ENCODE peak calls at places on chromosomes 4 and X, in seven cellular contexts. One of them, this sample, is unnamed.

GRCh38 chr4:16505726-16506125 is 279.5 kb upstream of the TAPT1 start:
- DNase-seq in lower leg skin: no peak
- DNase-seq in HCT116: no peak
- DNase-seq in right lobe of liver: no peak
- DNase-seq in upper lobe of left lung: no peak
- DNase-seq in fibroblast of villous mesenchyme: peak
- DNase-seq in GM10248: no peak
- DNase-seq in this sample: no peak

GRCh38 chr4:71426381-71427042 is 87.7 kb downstream of the SLC4A4 start:
- DNase-seq in lower leg skin: no peak
- DNase-seq in GM10248: no peak
- DNase-seq in upper lobe of left lung: no peak
- DNase-seq in HCT116: no peak
- DNase-seq in fibroblast of villous mesenchyme: peak
- DNase-seq in right lobe of liver: no peak
- DNase-seq in this sample: no peak

GRCh38 chr4:157314906-157315305 is 94.4 kb downstream of the GRIA2 start:
- DNase-seq in lower leg skin: no peak
- DNase-seq in HCT116: no peak
- DNase-seq in upper lobe of left lung: no peak
- DNase-seq in GM10248: no peak
- DNase-seq in right lobe of liver: no peak
- DNase-seq in fibroblast of villous mesenchyme: no peak
- DNase-seq in this sample: no peak

GRCh38 chrX:74179071-74179470 is 124.9 kb upstream of the ZCCHC13 start:
- DNase-seq in fibroblast of villous mesenchyme: peak
- DNase-seq in lower leg skin: no peak
- DNase-seq in HCT116: no peak
- DNase-seq in GM10248: no peak
- DNase-seq in upper lobe of left lung: no peak
- DNase-seq in right lobe of liver: no peak
- DNase-seq in this sample: no peak

GRCh38 chr4:54224960-54225670 is 4.0 kb upstream of the PDGFRA start:
- DNase-seq in lower leg skin: no peak
- DNase-seq in GM10248: no peak
- DNase-seq in fibroblast of villous mesenchyme: no peak
- DNase-seq in HCT116: no peak
- DNase-seq in upper lobe of left lung: no peak
- DNase-seq in right lobe of liver: no peak
- DNase-seq in this sample: no peak

GRCh38 chr4:1209821-1210220 is 37.4 kb upstream of the SPON2 start:
- DNase-seq in GM10248: no peak
- DNase-seq in upper lobe of left lung: peak
- DNase-seq in right lobe of liver: peak
- DNase-seq in HCT116: no peak
- DNase-seq in lower leg skin: no peak
- DNase-seq in fibroblast of villous mesenchyme: peak
- DNase-seq in this sample: no peak

GRCh38 chr4:71974681-71975080 is 57.1 kb upstream of the NPFFR2 start:
- DNase-seq in upper lobe of left lung: no peak
- DNase-seq in GM10248: no peak
- DNase-seq in HCT116: no peak
- DNase-seq in right lobe of liver: no peak
- DNase-seq in lower leg skin: no peak
- DNase-seq in fibroblast of villous mesenchyme: peak
- DNase-seq in this sample: peak

GRCh38 chrX:15816886-15817285 is 26.6 kb downstream of the ZRSR2 start:
- DNase-seq in right lobe of liver: no peak
- DNase-seq in HCT116: no peak
- DNase-seq in upper lobe of left lung: no peak
- DNase-seq in lower leg skin: no peak
- DNase-seq in fibroblast of villous mesenchyme: peak
- DNase-seq in GM10248: no peak
- DNase-seq in this sample: no peak

GRCh38 chrX:42495139-42495538 is 282.8 kb downstream of the PPP1R2C start:
- DNase-seq in upper lobe of left lung: no peak
- DNase-seq in lower leg skin: no peak
- DNase-seq in right lobe of liver: no peak
- DNase-seq in fibroblast of villous mesenchyme: no peak
- DNase-seq in GM10248: no peak
- DNase-seq in HCT116: no peak
- DNase-seq in this sample: peak

GRCh38 chr4:99749445-99750391 is 66.9 kb upstream of the DAPP1 start:
- DNase-seq in GM10248: no peak
- DNase-seq in upper lobe of left lung: no peak
- DNase-seq in lower leg skin: no peak
- DNase-seq in right lobe of liver: no peak
- DNase-seq in HCT116: no peak
- DNase-seq in fibroblast of villous mesenchyme: no peak
- DNase-seq in this sample: no peak

GRCh38 chr4:159216834-159217233 is 114.0 kb downstream of the RAPGEF2 start:
- DNase-seq in HCT116: no peak
- DNase-seq in lower leg skin: no peak
- DNase-seq in fibroblast of villous mesenchyme: no peak
- DNase-seq in upper lobe of left lung: no peak
- DNase-seq in right lobe of liver: no peak
- DNase-seq in GM10248: no peak
- DNase-seq in this sample: no peak

GRCh38 chr4:76704133-76704881 is 193.6 kb downstream of the SOWAHB start:
- DNase-seq in lower leg skin: no peak
- DNase-seq in fibroblast of villous mesenchyme: peak
- DNase-seq in HCT116: peak
- DNase-seq in GM10248: no peak
- DNase-seq in right lobe of liver: no peak
- DNase-seq in upper lobe of left lung: no peak
- DNase-seq in this sample: peak

GRCh38 chr4:128590773-128591172 is 218.7 kb upstream of the JADE1 start:
- DNase-seq in GM10248: no peak
- DNase-seq in HCT116: no peak
- DNase-seq in right lobe of liver: no peak
- DNase-seq in fibroblast of villous mesenchyme: no peak
- DNase-seq in lower leg skin: no peak
- DNase-seq in upper lobe of left lung: no peak
- DNase-seq in this sample: no peak

GRCh38 chrX:65723706-65724105 is 56.3 kb downstream of the MSN start:
- DNase-seq in GM10248: peak
- DNase-seq in HCT116: no peak
- DNase-seq in upper lobe of left lung: no peak
- DNase-seq in right lobe of liver: no peak
- DNase-seq in fibroblast of villous mesenchyme: peak
- DNase-seq in lower leg skin: no peak
- DNase-seq in this sample: no peak

GRCh38 chr4:71184195-71184781 is 154.5 kb upstream of the SLC4A4 start:
- DNase-seq in lower leg skin: peak
- DNase-seq in right lobe of liver: peak
- DNase-seq in GM10248: peak
- DNase-seq in fibroblast of villous mesenchyme: peak
- DNase-seq in upper lobe of left lung: no peak
- DNase-seq in HCT116: peak
- DNase-seq in this sample: peak

GRCh38 chrX:132533409-132533808 is 44.6 kb upstream of the MBNL3 start:
- DNase-seq in upper lobe of left lung: no peak
- DNase-seq in right lobe of liver: no peak
- DNase-seq in fibroblast of villous mesenchyme: peak
- DNase-seq in HCT116: no peak
- DNase-seq in GM10248: no peak
- DNase-seq in lower leg skin: no peak
- DNase-seq in this sample: no peak

GRCh38 chr4:140185725-140186124 is 31.7 kb upstream of the MAML3 start:
- DNase-seq in fibroblast of villous mesenchyme: no peak
- DNase-seq in HCT116: no peak
- DNase-seq in upper lobe of left lung: no peak
- DNase-seq in GM10248: no peak
- DNase-seq in lower leg skin: no peak
- DNase-seq in right lobe of liver: no peak
- DNase-seq in this sample: no peak

DNA sequence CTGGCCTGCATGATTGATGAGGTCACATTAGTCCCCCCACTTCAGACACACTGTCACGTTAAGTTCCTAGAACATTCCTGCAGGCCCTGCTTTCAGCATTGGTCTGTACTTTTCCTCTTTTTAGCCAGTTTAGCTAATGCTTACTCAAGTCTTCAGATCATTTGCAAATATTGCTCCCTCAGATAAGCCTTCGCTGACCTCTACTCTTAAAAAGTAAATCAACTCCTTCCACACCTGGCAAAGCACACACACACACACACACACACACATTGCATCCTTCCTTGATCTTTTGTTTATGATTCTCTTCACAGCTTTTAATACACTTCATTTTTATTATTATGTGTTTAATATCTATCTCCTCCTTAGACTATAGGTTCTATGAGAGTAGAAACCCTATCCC is 31.4 kb downstream of the PARM1 start:
- DNase-seq in fibroblast of villous mesenchyme: no peak
- DNase-seq in upper lobe of left lung: no peak
- DNase-seq in GM10248: no peak
- DNase-seq in HCT116: no peak
- DNase-seq in right lobe of liver: no peak
- DNase-seq in lower leg skin: no peak
- DNase-seq in this sample: no peak
- TF ChIP-seq CTCF in fibroblast of villous mesenchyme: no peak
- TF ChIP-seq CTCF in upper lobe of left lung: no peak
- TF ChIP-seq CTCF in GM10248: no peak
- TF ChIP-seq CTCF in HCT116: no peak
- TF ChIP-seq CTCF in right lobe of liver: no peak
- TF ChIP-seq CTCF in lower leg skin: no peak
- TF ChIP-seq CTCF in this sample: no peak

DNA sequence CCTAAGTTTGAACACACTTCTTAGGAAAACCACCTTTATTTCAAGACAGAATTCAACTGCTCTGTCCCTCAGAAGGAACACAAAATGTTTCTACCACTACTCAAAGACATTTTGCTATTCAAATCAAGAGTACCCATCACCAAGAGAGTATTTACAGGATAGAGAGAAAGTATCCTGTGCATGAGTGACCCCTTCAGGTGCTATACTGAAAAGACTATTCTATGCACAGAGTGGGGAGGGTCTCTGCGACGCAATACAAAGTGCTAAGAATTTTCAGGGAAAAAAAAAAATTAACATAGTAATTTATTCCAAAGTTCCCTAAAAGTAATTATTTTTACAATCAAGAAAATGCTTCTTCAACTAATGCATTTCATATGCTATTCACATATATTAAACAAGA is 346.4 kb upstream of the FAM241A start:
- DNase-seq in lower leg skin: no peak
- DNase-seq in right lobe of liver: no peak
- DNase-seq in HCT116: no peak
- DNase-seq in fibroblast of villous mesenchyme: no peak
- DNase-seq in upper lobe of left lung: no peak
- DNase-seq in GM10248: no peak
- DNase-seq in this sample: no peak
- TF ChIP-seq CTCF in lower leg skin: no peak
- TF ChIP-seq CTCF in right lobe of liver: peak
- TF ChIP-seq CTCF in HCT116: peak
- TF ChIP-seq CTCF in fibroblast of villous mesenchyme: peak
- TF ChIP-seq CTCF in upper lobe of left lung: no peak
- TF ChIP-seq CTCF in GM10248: no peak
- TF ChIP-seq CTCF in this sample: no peak

GRCh38 chr4:7393491-7394183 is 41.1 kb downstream of the PSAPL1 start:
- DNase-seq in fibroblast of villous mesenchyme: no peak
- DNase-seq in HCT116: no peak
- DNase-seq in GM10248: no peak
- DNase-seq in upper lobe of left lung: no peak
- DNase-seq in right lobe of liver: no peak
- DNase-seq in lower leg skin: no peak
- DNase-seq in this sample: no peak

GRCh38 chr4:7390906-7391636 is 43.7 kb downstream of the PSAPL1 start:
- DNase-seq in GM10248: no peak
- DNase-seq in fibroblast of villous mesenchyme: no peak
- DNase-seq in lower leg skin: no peak
- DNase-seq in HCT116: no peak
- DNase-seq in right lobe of liver: no peak
- DNase-seq in upper lobe of left lung: no peak
- DNase-seq in this sample: no peak

GRCh38 chr4:7391637-7392437 is 42.9 kb downstream of the PSAPL1 start:
- DNase-seq in upper lobe of left lung: no peak
- DNase-seq in GM10248: no peak
- DNase-seq in lower leg skin: no peak
- DNase-seq in right lobe of liver: peak
- DNase-seq in fibroblast of villous mesenchyme: no peak
- DNase-seq in HCT116: no peak
- DNase-seq in this sample: no peak

GRCh38 chr4:7394184-7394575 is 40.5 kb downstream of the PSAPL1 start:
- DNase-seq in lower leg skin: no peak
- DNase-seq in GM10248: no peak
- DNase-seq in HCT116: no peak
- DNase-seq in upper lobe of left lung: no peak
- DNase-seq in right lobe of liver: no peak
- DNase-seq in fibroblast of villous mesenchyme: no peak
- DNase-seq in this sample: no peak

DNA sequence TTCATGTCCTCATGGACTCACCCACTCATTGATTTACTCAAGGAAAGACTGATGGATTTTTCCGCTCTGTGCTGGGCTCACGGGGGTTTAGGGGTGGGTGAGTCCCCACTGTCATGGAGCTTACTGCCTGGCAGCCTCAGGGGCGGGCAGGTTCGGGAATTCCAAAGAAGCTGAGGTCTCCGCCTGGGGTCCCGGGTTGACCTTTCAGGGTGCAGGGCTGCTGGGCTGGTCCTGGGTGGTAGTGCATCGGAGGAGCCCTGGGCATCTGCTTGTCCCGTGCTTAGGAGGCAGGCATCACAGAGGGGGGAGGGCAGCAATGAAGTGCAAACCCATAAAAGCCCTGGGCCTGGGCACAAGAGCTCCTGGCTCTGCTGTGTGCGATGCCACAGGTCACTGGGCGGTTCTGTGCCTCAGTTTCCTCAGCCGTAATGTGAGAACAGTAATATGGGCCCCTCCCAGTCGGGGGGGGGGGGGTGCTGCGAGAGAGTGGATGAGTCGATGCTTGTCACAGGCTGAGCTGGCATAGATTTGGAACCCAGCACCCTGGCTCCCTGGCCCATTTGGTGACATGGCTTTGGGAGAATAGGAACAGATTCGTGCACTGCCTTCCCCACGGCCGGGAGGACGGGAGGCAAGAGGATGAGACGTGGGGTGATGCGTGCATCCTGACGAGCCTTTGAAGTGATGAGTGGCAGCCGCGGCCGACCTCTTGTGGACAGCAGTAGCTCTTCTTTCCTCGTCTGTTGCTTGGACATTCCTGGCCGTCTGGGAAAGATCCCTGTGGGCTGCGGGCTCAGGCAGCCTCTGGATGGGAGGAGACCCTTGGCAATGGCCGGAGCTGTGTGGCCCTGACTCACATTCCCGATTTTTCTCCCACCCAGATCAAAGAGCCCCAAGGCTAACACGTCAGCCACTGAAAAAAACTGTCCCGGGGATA is 42.0 kb downstream of the PSAPL1 start:
- DNase-seq in upper lobe of left lung: peak
- DNase-seq in HCT116: no peak
- DNase-seq in GM10248: no peak
- DNase-seq in fibroblast of villous mesenchyme: peak
- DNase-seq in right lobe of liver: peak
- DNase-seq in lower leg skin: no peak
- DNase-seq in this sample: no peak
- TF ChIP-seq CTCF in upper lobe of left lung: no peak
- TF ChIP-seq CTCF in HCT116: no peak
- TF ChIP-seq CTCF in GM10248: no peak
- TF ChIP-seq CTCF in fibroblast of villous mesenchyme: peak
- TF ChIP-seq CTCF in right lobe of liver: no peak
- TF ChIP-seq CTCF in lower leg skin: no peak
- TF ChIP-seq CTCF in this sample: no peak

GRCh38 chr4:74038161-74039064 is at the start of gene CXCL3:
- DNase-seq in upper lobe of left lung: peak
- DNase-seq in lower leg skin: peak
- DNase-seq in HCT116: no peak
- DNase-seq in right lobe of liver: peak
- DNase-seq in fibroblast of villous mesenchyme: peak
- DNase-seq in GM10248: peak
- DNase-seq in this sample: peak
- TF ChIP-seq CTCF in upper lobe of left lung: peak
- TF ChIP-seq CTCF in lower leg skin: no peak
- TF ChIP-seq CTCF in HCT116: peak
- TF ChIP-seq CTCF in right lobe of liver: peak
- TF ChIP-seq CTCF in fibroblast of villous mesenchyme: peak
- TF ChIP-seq CTCF in GM10248: no peak
- TF ChIP-seq CTCF in this sample: no peak

This sample was measured in Calu3.